ENCODE peak calls at places on chromosomes 13 and 19, in seven cellular contexts. X, C, U, E, Y, H and M are unnamed samples.

GRCh38 chr13:51731759-51732158 is 72.2 kb downstream of the DHRS12 start:
- DNase-seq in X (no peak), C (no peak), U (no peak), E (no peak), Y (no peak), H (peak), M (no peak)

GRCh38 chr13:86052141-86052540 is 252.9 kb upstream of the SLITRK6 start:
- DNase-seq in X (no peak), C (no peak), U (no peak), E (no peak), Y (no peak), H (no peak), M (no peak)

GRCh38 chr13:49295231-49295630 is 47.5 kb downstream of the CDADC1 start:
- DNase-seq in X (no peak), C (no peak), U (no peak), E (no peak), Y (no peak), H (no peak), M (no peak)

GRCh38 chr13:26457212-26457611 is 100.3 kb upstream of the WASF3 start:
- DNase-seq in X (no peak), C (no peak), U (no peak), E (no peak), Y (no peak), H (no peak), M (no peak)

GRCh38 chr19:336067-336614 is 8.5 kb downstream of the MIER2 start:
- DNase-seq in X (no peak), C (no peak), U (no peak), E (no peak), Y (no peak), H (no peak), M (no peak)

GRCh38 chr13:113305208-113305607 is 8.2 kb downstream of the LAMP1 start:
- DNase-seq in X (no peak), C (no peak), U (peak), E (no peak), Y (no peak), H (peak), M (no peak)

GRCh38 chr13:36841411-36841810 is 22.4 kb downstream of the RFXAP start:
- DNase-seq in X (no peak), C (no peak), U (no peak), E (no peak), Y (no peak), H (no peak), M (no peak)

GRCh38 chr13:32585625-32586021 is 629 bp upstream of the PDS5B start:
- DNase-seq in X (no peak), C (no peak), U (no peak), E (no peak), Y (peak), H (no peak), M (no peak)

GRCh38 chr13:38008636-38009035 is 139.1 kb upstream of the TRPC4 start:
- DNase-seq in X (no peak), C (no peak), U (no peak), E (no peak), Y (no peak), H (no peak), M (no peak)

GRCh38 chr19:33830264-33830663 is 33.6 kb downstream of the KCTD15 start:
- DNase-seq in X (no peak), C (no peak), U (no peak), E (no peak), Y (peak), H (no peak), M (no peak)

GRCh38 chr19:48342841-48343540 is 17.6 kb downstream of the EMP3 start:
- DNase-seq in X (no peak), C (no peak), U (no peak), E (no peak), Y (no peak), H (peak), M (no peak)

GRCh38 chr13:34942732-34943674 is 933 bp downstream of the NBEA start:
- DNase-seq in X (no peak), C (no peak), U (no peak), E (peak), Y (no peak), H (no peak), M (no peak)

GRCh38 chr19:44710483-44710882 is 11.5 kb downstream of the CEACAM16 start:
- DNase-seq in X (no peak), C (no peak), U (no peak), E (no peak), Y (no peak), H (no peak), M (no peak)

GRCh38 chr19:38036707-38037106 is 129.7 kb downstream of the SIPA1L3 start:
- DNase-seq in X (no peak), C (no peak), U (no peak), E (no peak), Y (no peak), H (no peak), M (no peak)

GRCh38 chr13:78497702-78498319 is 105.5 kb downstream of the POU4F1 start:
- DNase-seq in X (no peak), C (no peak), U (no peak), E (no peak), Y (no peak), H (no peak), M (no peak)

GRCh38 chr13:44969858-44970484 is 19.3 kb downstream of the NUFIP1 start:
- DNase-seq in X (no peak), C (no peak), U (peak), E (peak), Y (no peak), H (peak), M (no peak)

GRCh38 chr19:13153627-13154240 is 3.5 kb downstream of the IER2 start:
- DNase-seq in X (no peak), C (peak), U (no peak), E (no peak), Y (no peak), H (no peak), M (no peak)

GRCh38 chr19:36489920-36490415 is 607 bp upstream of the ZNF566 start:
- DNase-seq in X (peak), C (peak), U (peak), E (peak), Y (peak), H (peak), M (peak)

GRCh38 chr13:93552596-93552995 is 326.0 kb downstream of the GPC6 start:
- DNase-seq in X (no peak), C (no peak), U (no peak), E (no peak), Y (no peak), H (no peak), M (no peak)

GRCh38 chr19:42478765-42479307 is 36.1 kb upstream of the CXCL17 start:
- DNase-seq in X (no peak), C (no peak), U (no peak), E (no peak), Y (no peak), H (no peak), M (no peak)

GRCh38 chr13:43445651-43446050 is 341.1 kb downstream of the ENOX1 start:
- DNase-seq in X (no peak), C (no peak), U (no peak), E (no peak), Y (no peak), H (no peak), M (no peak)

GRCh38 chr13:19155321-19155861 is 26.2 kb downstream of the TUBA3C start:
- DNase-seq in X (no peak), C (no peak), U (no peak), E (no peak), Y (no peak), H (no peak), M (no peak)

GRCh38 chr19:39413903-39414608 is 1.6 kb downstream of the PLEKHG2 start:
- DNase-seq in X (no peak), C (no peak), U (no peak), E (peak), Y (no peak), H (peak), M (no peak)